ENCODE peak calls at places on chromosomes 16 and 17, in four cellular contexts. Z is mesenchymal stem cell; S is CD8-positive, alpha-beta T cell; C is HCT116. P is an unnamed sample.

GRCh38 chr17:80961516-80961915 is 30.1 kb upstream of the CHMP6 start:
- DNase-seq in Z (no peak), S (no peak), C (no peak), P (no peak)

GRCh38 chr17:35568561-35568960 is 7.9 kb upstream of the SLFN14 start:
- DNase-seq in Z (peak; percentile 80), S (peak; percentile 15), C (no peak), P (no peak)

GRCh38 chr16:48448799-48449481 is 63.7 kb upstream of the SIAH1 start:
- DNase-seq in Z (no peak), S (no peak), C (no peak), P (no peak)

GRCh38 chr17:37742114-37742761 is 2.6 kb downstream of the HNF1B start:
- DNase-seq in Z (peak; percentile 50), S (no peak), C (no peak), P (no peak)

GRCh38 chr17:49497147-49498036 is 2.3 kb downstream of the NGFR start:
- DNase-seq in Z (peak; percentile 56), S (peak; percentile 20), C (no peak), P (no peak)

GRCh38 chr16:86227801-86228200 is 282.5 kb upstream of the FOXF1 start:
- DNase-seq in Z (no peak), S (no peak), C (no peak), P (no peak)

GRCh38 chr16:1466968-1467521 is 7.8 kb downstream of the CLCN7 start:
- DNase-seq in Z (no peak), S (no peak), C (no peak), P (no peak)

GRCh38 chr17:65629234-65629690 is 67.8 kb upstream of the AXIN2 start:
- DNase-seq in Z (peak; percentile 74), S (no peak), C (no peak), P (no peak)

GRCh38 chr17:27496501-27496943 is 40.3 kb downstream of the KSR1 start:
- DNase-seq in Z (no peak), S (no peak), C (no peak), P (no peak)

GRCh38 chr17:29740017-29740416 is 117.3 kb upstream of the CORO6 start:
- DNase-seq in Z (no peak), S (no peak), C (no peak), P (no peak)

GRCh38 chr16:49442805-49443204 is 69.2 kb downstream of the C16orf78 start:
- DNase-seq in Z (no peak), S (no peak), C (no peak), P (no peak)

GRCh38 chr17:66369830-66370229 is 67.4 kb downstream of the PRKCA start:
- DNase-seq in Z (no peak), S (no peak), C (no peak), P (no peak)

GRCh38 chr17:63337579-63337978 is 108.5 kb downstream of the CYB561 start:
- DNase-seq in Z (no peak), S (no peak), C (no peak), P (no peak)

GRCh38 chr16:1960665-1961630 is 1.6 kb downstream of the NDUFB10 start:
- DNase-seq in Z (peak; percentile 58), S (peak; percentile 27), C (peak; percentile 64), P (no peak)

GRCh38 chr17:2883544-2884203 is 87.4 kb downstream of the RAP1GAP2 start:
- DNase-seq in Z (peak; percentile 29), S (no peak), C (no peak), P (no peak)

GRCh38 chr17:81608082-81608481 is 28.8 kb downstream of the NPLOC4 start:
- DNase-seq in Z (no peak), S (no peak), C (no peak), P (no peak)

GRCh38 chr17:10073905-10074304 is 124.5 kb downstream of the GAS7 start:
- DNase-seq in Z (no peak), S (no peak), C (no peak), P (no peak)

GRCh38 chr16:15899538-15900100 is 11.2 kb upstream of the CEP20 start:
- DNase-seq in Z (peak; percentile 56), S (no peak), C (peak; percentile 99), P (no peak)

GRCh38 chr17:16442141-16442540 is 26.8 kb downstream of the TRPV2 start:
- DNase-seq in Z (peak; percentile 55), S (no peak), C (no peak), P (no peak)

GRCh38 chr17:48724241-48725004 is 1.4 kb downstream of the PRAC2 start:
- DNase-seq in Z (peak; percentile 83), S (peak; percentile 80), C (peak; percentile 32), P (peak; percentile 64)

GRCh38 chr16:47780213-47780612 is 319.1 kb downstream of the PHKB start:
- DNase-seq in Z (no peak), S (no peak), C (no peak), P (no peak)

GRCh38 chr17:78000351-78000750 is 41.8 kb downstream of the TNRC6C start:
- DNase-seq in Z (peak; percentile 38), S (no peak), C (no peak), P (no peak)

GRCh38 chr17:35076874-35077273 is 13.4 kb upstream of the RFFL start:
- DNase-seq in Z (no peak), S (no peak), C (no peak), P (no peak)

GRCh38 chr16:8941718-8942344 is 21.9 kb downstream of the USP7 start:
- DNase-seq in Z (no peak), S (no peak), C (no peak), P (no peak)
- H3K4me1 ChIP-seq in Z (peaks cover 17% of the 10 kb centered on the region), S (peaks cover 91% of the 10 kb centered on the region), C (peaks cover 3% of the 10 kb centered on the region), P (peaks cover 96% of the 10 kb centered on the region)

DNA sequence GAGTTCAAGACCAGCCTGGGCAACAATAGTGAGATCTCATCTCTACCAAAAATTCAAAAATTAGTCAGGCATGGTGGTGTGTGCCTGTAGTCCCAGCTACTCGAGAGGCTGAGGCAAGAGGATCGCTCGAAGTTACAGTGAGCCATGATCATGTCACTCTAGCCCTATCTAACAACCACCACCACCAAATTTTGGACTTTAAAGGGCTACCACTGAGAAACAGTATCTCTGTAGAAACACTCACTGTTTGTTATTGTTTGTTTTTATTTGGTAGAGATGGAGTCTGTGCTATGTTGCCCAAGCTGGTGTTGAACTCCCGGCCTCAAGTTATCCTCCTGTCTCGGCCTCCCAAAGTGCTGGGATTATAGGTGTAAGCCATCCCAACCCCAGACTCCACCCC is 1.3 kb upstream of the UBALD2 start:
- DNase-seq in Z (peak; percentile 17), S (no peak), C (no peak), P (no peak)
- H3K4me3 ChIP-seq in Z (peak overlapping the region; percentile 67), S (no peak overlapping the region), C (no peak overlapping the region), P (no peak overlapping the region)

GRCh38 chr16:24990803-24991202 is 24.4 kb downstream of the ARHGAP17 start:
- DNase-seq in Z (peak; percentile 51), S (no peak), C (no peak), P (no peak)

GRCh38 chr16:24991349-24991748 is 23.8 kb downstream of the ARHGAP17 start:
- DNase-seq in Z (no peak), S (no peak), C (no peak), P (no peak)

GRCh38 chr16:24988137-24988535 is 27.0 kb downstream of the ARHGAP17 start:
- DNase-seq in Z (peak; percentile 37), S (no peak), C (no peak), P (no peak)

GRCh38 chr16:24988593-24989338 is 26.4 kb downstream of the ARHGAP17 start:
- DNase-seq in Z (peak; percentile 68), S (no peak), C (peak; percentile 6), P (no peak)

DNA sequence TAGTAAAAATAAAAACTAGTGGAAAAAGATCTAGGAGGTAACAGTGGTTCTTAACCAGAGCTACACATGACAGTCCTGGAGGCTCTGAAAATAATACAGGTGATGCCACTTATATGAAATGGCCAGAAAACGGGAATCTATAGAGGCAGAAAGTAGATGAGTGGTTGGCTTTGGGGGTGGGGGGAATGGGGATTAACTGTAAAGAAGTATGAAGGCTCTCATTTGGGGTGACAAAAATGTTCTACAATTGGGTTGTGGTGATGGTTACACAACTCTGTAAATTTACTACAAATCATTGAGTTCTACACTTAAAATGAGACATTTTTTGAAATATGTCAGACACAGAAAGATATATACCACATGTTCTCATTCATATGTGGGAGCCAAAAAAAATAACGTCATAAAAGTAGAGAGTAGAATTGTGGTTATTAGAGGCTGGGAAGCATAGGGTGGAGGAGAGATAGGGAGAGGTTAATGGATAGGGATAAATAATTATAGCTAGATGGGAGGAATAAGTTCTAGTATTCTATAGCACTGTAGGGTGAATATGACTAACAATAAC is 25.7 kb downstream of the ARHGAP17 start:
- DNase-seq in Z (no peak), S (no peak), C (no peak), P (no peak)
- H3K4me1 ChIP-seq in Z (peaks cover 17% of the 10 kb centered on the region), S (peaks cover 17% of the 10 kb centered on the region), C (peaks cover 15% of the 10 kb centered on the region), P (peaks cover 12% of the 10 kb centered on the region)

GRCh38 chr16:67249762-67250327 is 1.1 kb downstream of the SLC9A5 start:
- DNase-seq in Z (peak; percentile 20), S (no peak), C (no peak), P (no peak)
- H3K4me3 ChIP-seq in Z (peak overlapping the region; percentile 87), S (no peak overlapping the region), C (peak overlapping the region; percentile 92), P (no peak overlapping the region)

GRCh38 chr17:17905036-17905320 is 67.2 kb downstream of the TOM1L2 start:
- DNase-seq in Z (no peak), S (no peak), C (no peak), P (no peak)

GRCh38 chr17:17900615-17901520 is 64.1 kb upstream of the SREBF1 start:
- DNase-seq in Z (peak; percentile 87), S (no peak), C (peak; percentile 78), P (no peak)

GRCh38 chr17:17902357-17902756 is 65.6 kb upstream of the SREBF1 start:
- DNase-seq in Z (no peak), S (no peak), C (no peak), P (no peak)

GRCh38 chr17:17904171-17905035 is 67.6 kb upstream of the SREBF1 start:
- DNase-seq in Z (no peak), S (no peak), C (no peak), P (no peak)

DNA sequence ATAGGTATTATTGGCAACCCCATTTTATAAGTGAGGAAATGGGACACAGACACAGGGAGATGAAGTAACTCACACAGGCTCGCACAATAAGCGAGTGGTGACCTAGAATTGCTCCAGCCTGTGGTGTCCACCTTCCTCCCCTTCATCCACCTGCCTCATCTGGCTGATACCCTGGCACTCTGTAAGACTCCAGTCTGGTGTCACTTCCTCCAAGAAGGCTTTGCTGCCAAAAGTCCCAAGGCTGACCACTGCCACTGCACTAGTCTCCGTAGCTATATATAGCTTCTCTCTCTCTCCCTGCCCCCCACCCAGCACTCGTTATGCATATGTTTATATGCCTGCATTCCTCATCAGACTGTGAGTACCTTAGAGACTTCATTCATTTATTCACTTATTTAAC is 66.1 kb upstream of the SREBF1 start:
- DNase-seq in Z (peak; percentile 27), S (no peak), C (no peak), P (no peak)
- H3K4me1 ChIP-seq in Z (peaks cover 10% of the 10 kb centered on the region), S (no peaks in the 10 kb centered on the region), C (peaks cover 48% of the 10 kb centered on the region), P (no peaks in the 10 kb centered on the region)

DNA sequence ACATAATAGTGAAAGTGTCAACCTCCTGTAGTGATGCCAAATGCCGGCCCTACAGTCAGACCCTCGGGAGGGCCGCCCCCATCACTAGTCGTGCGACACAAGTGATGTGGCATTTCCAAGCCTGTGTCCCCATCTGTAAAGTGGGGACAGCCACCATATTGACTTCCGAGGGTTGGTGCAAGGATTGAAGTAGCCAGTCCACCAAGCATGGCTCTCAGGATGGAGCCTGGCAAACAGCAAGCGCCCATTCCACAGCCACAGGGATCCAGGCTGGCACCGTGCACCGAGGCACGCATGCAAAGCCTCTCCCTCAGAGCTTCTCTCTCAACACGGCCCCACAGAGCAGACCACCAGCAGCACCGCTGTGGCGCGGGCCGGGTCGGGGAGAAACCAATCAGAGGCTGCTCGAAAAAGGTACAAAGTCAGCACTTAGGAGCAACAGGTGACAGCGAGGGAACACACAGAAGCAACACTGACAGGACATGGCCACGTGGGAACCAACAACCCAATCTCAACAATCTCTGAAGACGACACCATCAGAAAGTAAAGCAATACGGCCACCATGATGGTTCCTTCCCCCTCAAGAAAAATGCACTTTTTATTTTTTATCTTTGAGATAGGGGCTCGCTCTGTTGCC is 20.6 kb downstream of the ZCCHC14 start:
- DNase-seq in Z (no peak), S (no peak), C (no peak), P (no peak)
- H3K4me3 ChIP-seq in Z (peak overlapping the region; percentile 43), S (no peak overlapping the region), C (no peak overlapping the region), P (no peak overlapping the region)

GRCh38 chr17:7384489-7385081 is 3.7 kb downstream of the TNK1 start:
- DNase-seq in Z (no peak), S (no peak), C (no peak), P (no peak)
- H3K4me1 ChIP-seq in Z (peaks cover 19% of the 10 kb centered on the region), S (peaks cover 21% of the 10 kb centered on the region), C (peaks cover 8% of the 10 kb centered on the region), P (peaks cover 13% of the 10 kb centered on the region)

P was measured in CD8-positive, alpha-beta memory T cell.